ENCODE peak calls at places on chromosomes 13 and 19, in seven cellular contexts. P is H1; R is dorsolateral prefrontal cortex; B is Peyer's patch; K is BJ; W is cardiac muscle cell; G is CD4-positive, alpha-beta T cell. U is an unnamed sample. For H3K27me3, the result is how much of the 10 kb centered on the place peaks cover.

GRCh38 chr13:51832471-51833152 is 12.4 kb downstream of the TMEM272 start:
- DNase-seq in W (peak), K (no peak), B (no peak), P (no peak), G (peak), R (no peak), U (no peak)

GRCh38 chr13:80339841-80340642 is 884 bp downstream of the SPRY2 start:
- DNase-seq in P (no peak), G (no peak), B (peak), K (no peak), R (peak), W (peak), U (peak)

GRCh38 chr19:49790866-49791265 is 22.2 kb downstream of the FUZ start:
- DNase-seq in G (no peak), P (no peak), K (no peak), W (peak), R (peak), B (no peak), U (no peak)

GRCh38 chr19:9885077-9885552 is 50.0 kb downstream of the PIN1 start:
- DNase-seq in G (no peak), B (no peak), W (peak), R (peak), K (no peak), P (no peak), U (no peak)

GRCh38 chr19:48053856-48054255 is 10.0 kb upstream of the CABP5 start:
- DNase-seq in B (no peak), G (no peak), P (no peak), K (no peak), W (no peak), R (no peak), U (no peak)

GRCh38 chr13:49625392-49626137 is 2.7 kb upstream of the ARL11 start:
- DNase-seq in B (peak), K (no peak), G (no peak), P (no peak), W (peak), R (no peak), U (no peak)

GRCh38 chr19:57308514-57308913 is 11.8 kb upstream of the ZNF543 start:
- DNase-seq in R (no peak), P (no peak), B (no peak), K (no peak), W (no peak), G (no peak), U (no peak)

GRCh38 chr13:94305934-94306333 is 173.5 kb downstream of the DCT start:
- DNase-seq in B (no peak), P (no peak), K (no peak), W (no peak), R (no peak), G (no peak), U (no peak)

GRCh38 chr13:37741536-37741935 is 128.0 kb downstream of the TRPC4 start:
- DNase-seq in R (no peak), P (no peak), W (no peak), B (no peak), K (no peak), G (no peak), U (no peak)

GRCh38 chr19:18502633-18503294 is 19.1 kb downstream of the ELL start:
- DNase-seq in G (no peak), K (no peak), P (no peak), W (no peak), B (peak), R (no peak), U (no peak)

GRCh38 chr13:108915634-108916497 is 286.5 kb downstream of the MYO16 start:
- DNase-seq in W (peak), P (peak), B (peak), K (no peak), R (peak), G (peak), U (no peak)

GRCh38 chr19:40380199-40381037 is 9.6 kb downstream of the HIPK4 start:
- DNase-seq in K (no peak), P (no peak), W (no peak), G (no peak), B (no peak), R (no peak), U (no peak)

GRCh38 chr19:17227798-17228367 is 1.9 kb downstream of the OCEL1 start:
- DNase-seq in R (no peak), W (no peak), P (no peak), G (no peak), B (no peak), K (no peak), U (no peak)

GRCh38 chr13:21542563-21542962 is 61.4 kb downstream of the MICU2 start:
- DNase-seq in P (no peak), B (no peak), W (no peak), G (no peak), K (no peak), R (no peak), U (no peak)

GRCh38 chr13:77388944-77389616 is 62.2 kb upstream of the MYCBP2 start:
- DNase-seq in W (no peak), P (no peak), G (no peak), K (no peak), B (no peak), R (peak), U (no peak)

GRCh38 chr13:106354961-106355360 is 180.5 kb downstream of the EFNB2 start:
- DNase-seq in B (no peak), K (no peak), P (no peak), W (no peak), R (no peak), G (no peak), U (no peak)

GRCh38 chr19:6070179-6071102 is 39.9 kb downstream of the RFX2 start:
- DNase-seq in B (no peak), W (no peak), P (no peak), G (no peak), K (no peak), R (no peak), U (no peak)

GRCh38 chr19:36331353-36332228 is 47.4 kb downstream of the ZFP14 start:
- DNase-seq in P (peak), K (peak), G (peak), W (peak), R (peak), B (peak), U (peak)

GRCh38 chr19:13981021-13981420 is 25.1 kb downstream of the RFX1 start:
- DNase-seq in B (no peak), G (no peak), W (no peak), R (no peak), P (no peak), K (no peak), U (no peak)

GRCh38 chr19:46392252-46392801 is 21.0 kb downstream of the CCDC8 start:
- DNase-seq in B (no peak), K (peak), P (no peak), W (peak), G (no peak), R (no peak), U (no peak)

GRCh38 chr13:25928941-25929505 is 122.8 kb downstream of the SHISA2 start:
- DNase-seq in B (no peak), R (peak), G (no peak), W (no peak), P (no peak), K (no peak), U (no peak)

DNA sequence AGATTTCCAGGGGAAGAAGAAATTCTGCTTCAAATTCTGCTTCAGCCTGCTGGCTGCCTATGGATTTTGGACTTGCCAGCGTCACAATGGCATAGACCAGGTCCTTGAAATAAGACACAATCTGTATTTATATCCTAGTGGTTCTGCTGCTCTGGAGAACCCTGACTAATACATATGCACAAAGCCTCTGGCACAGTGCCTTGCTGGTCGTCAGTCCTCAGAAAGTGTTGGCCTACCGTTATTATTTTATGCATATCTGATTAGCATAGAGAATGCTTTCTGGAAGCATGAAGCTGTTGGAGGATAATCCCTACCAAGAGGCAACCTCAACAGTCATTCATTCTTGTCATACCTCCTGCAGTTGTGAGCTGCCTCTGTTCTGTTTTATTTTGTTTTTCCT is 213.8 kb downstream of the B3GLCT start:
- DNase-seq in K (no peak), W (no peak), R (no peak), G (no peak), B (no peak), P (no peak), U (no peak)
- H3K27me3 ChIP-seq in K (under half), W (under half), R (under half), G (under half), B (under half), P (under half), U (under half)

GRCh38 chr13:83190020-83190419 is 692.3 kb downstream of the SLITRK1 start:
- DNase-seq in K (no peak), P (no peak), W (peak), R (no peak), G (no peak), B (no peak), U (no peak)
- TF ChIP-seq CTCF in K (no peak), P (no peak), W (no peak), R (no peak), G (no peak), B (no peak), U (no peak)

GRCh38 chr13:99909836-99910619 is 61.5 kb downstream of the ZIC5 start:
- DNase-seq in P (no peak), K (no peak), B (no peak), G (no peak), R (no peak), W (peak), U (no peak)

GRCh38 chr13:99907627-99908026 is 63.9 kb downstream of the ZIC5 start:
- DNase-seq in P (no peak), W (no peak), G (no peak), K (no peak), R (no peak), B (no peak), U (no peak)

GRCh38 chr13:99907038-99907437 is 64.5 kb downstream of the ZIC5 start:
- DNase-seq in B (no peak), R (no peak), W (no peak), G (no peak), K (no peak), P (no peak), U (no peak)

GRCh38 chr13:99909097-99909835 is 62.3 kb downstream of the ZIC5 start:
- DNase-seq in G (no peak), P (no peak), B (no peak), W (no peak), R (no peak), K (no peak), U (no peak)

GRCh38 chr13:99908129-99908805 is 63.3 kb downstream of the ZIC5 start:
- DNase-seq in W (no peak), B (no peak), R (no peak), P (no peak), G (no peak), K (no peak), U (no peak)
- H3K27me3 ChIP-seq in W (under half), B (under half), R (under half), P (under half), G (under half), K (under half), U (under half)

DNA sequence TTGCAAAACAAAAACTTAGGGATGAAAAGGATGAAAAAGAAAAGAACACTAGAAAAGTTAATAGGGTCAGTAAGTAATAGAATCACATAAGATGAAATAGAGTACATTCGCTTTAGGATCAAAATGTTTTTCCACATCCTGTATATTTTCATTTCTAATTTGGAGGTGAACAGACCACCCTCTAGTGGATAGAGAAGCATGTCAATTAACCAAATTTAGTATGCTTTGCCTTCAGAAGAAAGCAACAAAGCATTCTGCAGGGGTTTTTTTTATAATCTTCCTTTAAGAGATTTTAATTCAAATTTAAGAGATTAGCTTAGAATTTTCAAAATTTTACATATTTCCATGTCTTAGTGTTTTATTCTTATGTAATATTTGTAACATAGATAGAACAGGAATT is 610.9 kb upstream of the SGCG start:
- DNase-seq in W (no peak), K (no peak), G (no peak), B (no peak), R (no peak), P (no peak), U (no peak)
- TF ChIP-seq CTCF in W (no peak), K (no peak), G (no peak), B (no peak), R (no peak), P (no peak), U (no peak)

GRCh38 chr13:28638756-28639155 is 20.2 kb upstream of the POMP start:
- DNase-seq in R (no peak), B (no peak), K (no peak), P (no peak), G (no peak), W (no peak), U (no peak)

GRCh38 chr13:28641600-28641926 is 17.4 kb upstream of the POMP start:
- DNase-seq in P (no peak), B (no peak), W (peak), R (no peak), K (no peak), G (no peak), U (peak)

GRCh38 chr13:28637714-28638355 is 21.1 kb upstream of the POMP start:
- DNase-seq in B (no peak), K (no peak), R (no peak), G (no peak), W (no peak), P (no peak), U (peak)

GRCh38 chr13:28636677-28637317 is 22.1 kb upstream of the POMP start:
- DNase-seq in P (peak), R (peak), B (no peak), W (peak), G (peak), K (no peak), U (peak)

GRCh38 chr13:28640861-28641599 is 17.9 kb upstream of the POMP start:
- DNase-seq in B (no peak), K (no peak), W (no peak), P (no peak), G (no peak), R (no peak), U (no peak)
- H3K27me3 ChIP-seq in B (under half), K (under half), W (under half), P (under half), G (under half), R (under half), U (under half)

GRCh38 chr19:38685666-38686529 is 38.4 kb downstream of the ACTN4 start:
- DNase-seq in K (no peak), G (no peak), B (no peak), R (no peak), P (no peak), W (peak), U (no peak)

GRCh38 chr19:38684078-38684861 is 36.8 kb downstream of the ACTN4 start:
- DNase-seq in W (peak), K (peak), R (no peak), B (peak), G (no peak), P (no peak), U (peak)

GRCh38 chr19:38687837-38688378 is 40.5 kb downstream of the ACTN4 start:
- DNase-seq in W (no peak), G (no peak), B (no peak), R (no peak), P (no peak), K (no peak), U (no peak)

GRCh38 chr19:38684862-38685665 is 37.6 kb downstream of the ACTN4 start:
- DNase-seq in B (no peak), R (no peak), W (no peak), P (no peak), K (no peak), G (no peak), U (no peak)

DNA sequence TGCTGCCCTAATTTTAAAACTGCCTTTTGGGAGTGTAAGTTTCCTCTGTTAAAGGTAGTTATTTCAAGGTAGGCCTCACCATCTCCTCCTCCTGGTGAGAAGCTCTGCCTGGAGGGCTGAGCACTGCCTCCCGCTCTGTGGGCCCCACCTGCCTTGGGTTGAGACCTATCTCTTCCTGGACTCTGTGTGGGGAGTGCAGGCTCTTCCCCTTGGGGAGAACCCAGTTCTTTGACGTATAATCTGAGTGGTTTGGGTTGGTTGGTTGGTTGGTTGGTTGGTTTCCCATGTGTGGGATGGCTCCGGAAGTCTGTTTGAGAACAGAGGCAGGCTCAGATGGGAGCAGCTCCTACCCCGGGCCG is 39.1 kb downstream of the ACTN4 start:
- DNase-seq in G (peak), R (no peak), P (no peak), W (no peak), K (no peak), B (peak), U (peak)
- TF ChIP-seq CTCF in G (no peak), R (no peak), P (no peak), W (no peak), K (no peak), B (no peak), U (peak)

GRCh38 chr13:43783820-43784219 is 3.0 kb downstream of the ENOX1 start:
- DNase-seq in W (peak), K (no peak), B (no peak), R (no peak), G (no peak), P (no peak), U (no peak)

GRCh38 chr13:43786472-43786765 is 353 bp downstream of the ENOX1 start:
- DNase-seq in P (no peak), G (no peak), K (no peak), W (no peak), B (no peak), R (no peak), U (no peak)

GRCh38 chr13:43784491-43784890 is 2.3 kb downstream of the ENOX1 start:
- DNase-seq in R (no peak), G (no peak), B (no peak), W (no peak), K (no peak), P (no peak), U (no peak)

GRCh38 chr13:43785681-43786471 is 896 bp downstream of the ENOX1 start:
- DNase-seq in K (no peak), G (no peak), W (peak), B (peak), R (peak), P (no peak), U (peak)

DNA sequence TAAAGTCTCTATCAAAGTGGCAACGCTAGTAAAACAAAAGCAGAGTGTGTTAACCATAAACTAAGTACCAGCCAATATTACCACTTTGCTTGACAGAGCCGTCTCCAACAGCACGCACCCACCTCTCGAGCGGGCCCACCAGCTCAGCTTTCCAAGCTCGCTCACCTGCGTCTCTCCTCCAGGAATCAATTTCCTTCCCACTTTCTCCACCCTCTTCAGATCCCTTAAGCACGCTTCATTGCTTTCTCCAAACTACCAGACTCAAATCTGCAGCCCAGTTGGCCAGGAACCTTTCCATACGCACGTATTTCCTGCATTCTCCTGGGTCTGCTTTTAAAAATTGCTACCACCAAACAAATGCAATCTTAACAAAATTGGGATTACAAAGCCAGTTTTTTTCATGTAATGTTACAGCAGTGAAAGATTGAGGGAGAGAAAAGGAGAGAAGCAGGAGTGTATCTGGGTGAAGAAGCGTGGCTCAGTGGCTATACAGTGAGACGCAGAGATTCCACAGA is 1.5 kb downstream of the ENOX1 start:
- DNase-seq in R (no peak), K (no peak), G (no peak), W (peak), P (no peak), B (no peak), U (no peak)
- H3K27me3 ChIP-seq in R (under half), K (under half), G (under half), W (half or more), P (under half), B (under half), U (under half)